ENCODE peak calls at places on chromosomes 3 and 15, in ten cellular contexts. A is HEK293T, D is hippocampal formation, O is astrocyte of the spinal cord, Z is NB4, U is RWPE1, E is pancreas, J is T follicular helper cell, H is breast epithelium, C is GM06990. T is an unnamed sample.

GRCh38 chr15:37933685-37934084 is 755 bp upstream of the TMCO5A start:
- DNase-seq in O (peak), J (no peak), H (no peak), C (no peak), U (no peak), Z (no peak), A (no peak), E (no peak), D (no peak), T (no peak)

GRCh38 chr15:50256188-50257041 is 9.1 kb downstream of the HDC start:
- DNase-seq in H (no peak), A (no peak), U (no peak), D (no peak), E (no peak), Z (peak), O (peak), J (no peak), C (no peak), T (no peak)

GRCh38 chr15:40853241-40853890 is 9.5 kb downstream of the SPINT1 start:
- DNase-seq in E (no peak), C (no peak), D (no peak), J (no peak), H (no peak), O (no peak), Z (no peak), A (no peak), U (no peak), T (no peak)

GRCh38 chr3:175094344-175094743 is 235.2 kb downstream of the NAALADL2 start:
- DNase-seq in D (no peak), U (no peak), Z (no peak), J (no peak), A (no peak), E (no peak), H (no peak), C (no peak), O (no peak), T (no peak)

GRCh38 chr15:82933576-82933975 is 18.9 kb downstream of the HOMER2 start:
- DNase-seq in D (no peak), C (no peak), O (no peak), E (no peak), U (no peak), H (no peak), A (no peak), Z (no peak), J (no peak), T (no peak)

GRCh38 chr3:188349276-188349962 is 195.5 kb downstream of the LPP start:
- DNase-seq in D (no peak), Z (peak), A (no peak), O (no peak), C (no peak), H (no peak), J (no peak), E (no peak), U (no peak), T (no peak)

GRCh38 chr3:35723480-35724097 is 84.3 kb downstream of the ARPP21 start:
- DNase-seq in J (no peak), O (no peak), H (no peak), Z (no peak), E (no peak), A (no peak), C (no peak), U (no peak), D (no peak), T (no peak)

GRCh38 chr15:63156708-63157065 is 590 bp downstream of the RPS27L start:
- DNase-seq in O (peak), D (no peak), H (no peak), J (no peak), E (no peak), Z (peak), C (no peak), U (peak), A (peak), T (no peak)

GRCh38 chr15:35980719-35981118 is 434.8 kb upstream of the DPH6 start:
- DNase-seq in D (no peak), A (no peak), U (no peak), C (no peak), H (no peak), J (no peak), O (peak), E (no peak), Z (no peak), T (no peak)

GRCh38 chr3:59327324-59327939 is 277.6 kb upstream of the CFAP20DC start:
- DNase-seq in H (no peak), D (no peak), E (no peak), O (peak), A (no peak), Z (no peak), J (no peak), C (no peak), U (peak), T (no peak)

GRCh38 chr3:120477826-120478225 is 27.0 kb upstream of the FSTL1 start:
- DNase-seq in D (no peak), A (no peak), C (no peak), J (no peak), H (no peak), O (no peak), E (no peak), Z (no peak), U (no peak), T (no peak)

GRCh38 chr3:55624238-55624637 is 137.1 kb upstream of the WNT5A start:
- DNase-seq in J (no peak), O (peak), A (no peak), D (no peak), Z (peak), H (no peak), C (no peak), U (peak), E (no peak), T (no peak)

GRCh38 chr3:66227917-66228316 is 7.1 kb downstream of the SLC25A26 start:
- DNase-seq in D (no peak), C (no peak), U (no peak), A (no peak), O (no peak), E (no peak), H (no peak), J (no peak), Z (no peak), T (no peak)

GRCh38 chr3:160545481-160545880 is 19.9 kb downstream of the KPNA4 start:
- DNase-seq in D (no peak), Z (no peak), O (no peak), U (no peak), H (no peak), C (no peak), E (no peak), A (no peak), J (no peak), T (no peak)

GRCh38 chr15:96367436-96368200 is 37.1 kb downstream of the NR2F2 start:
- DNase-seq in A (no peak), J (no peak), H (no peak), E (no peak), O (no peak), U (no peak), C (no peak), D (no peak), Z (no peak), T (no peak)

GRCh38 chr3:127614928-127615592 is 13.9 kb upstream of the PODXL2 start:
- DNase-seq in J (no peak), O (no peak), H (no peak), E (no peak), A (no peak), Z (no peak), C (no peak), U (no peak), D (no peak), T (no peak)

GRCh38 chr3:47022540-47023161 is 43.2 kb downstream of the NBEAL2 start:
- DNase-seq in C (no peak), Z (no peak), O (no peak), U (no peak), H (no peak), D (no peak), A (no peak), E (peak), J (no peak), T (no peak)

GRCh38 chr15:57306944-57307411 is 69.3 kb upstream of the CGNL1 start:
- DNase-seq in Z (no peak), O (no peak), C (no peak), U (peak), E (no peak), D (no peak), A (peak), H (no peak), J (no peak), T (no peak)

GRCh38 chr3:64675848-64676247 is 12.0 kb downstream of the ADAMTS9 start:
- DNase-seq in H (no peak), J (no peak), A (no peak), E (no peak), U (no peak), D (no peak), C (no peak), Z (no peak), O (no peak), T (no peak)

GRCh38 chr15:101305820-101306255 is 10.8 kb upstream of the SNRPA1 start:
- DNase-seq in Z (no peak), O (no peak), U (no peak), E (no peak), C (no peak), J (no peak), D (no peak), H (no peak), A (no peak), T (no peak)

GRCh38 chr3:101848754-101849713 is at the start of gene NFKBIZ:
- DNase-seq in A (peak), Z (peak), H (peak), U (peak), C (peak), E (peak), D (peak), O (peak), J (peak), T (peak)

GRCh38 chr3:56453027-56453426 is 15.2 kb downstream of the ERC2 start:
- DNase-seq in C (no peak), J (no peak), Z (no peak), U (no peak), E (no peak), A (no peak), D (no peak), O (no peak), H (no peak), T (no peak)

GRCh38 chr15:85047271-85047948 is 65.8 kb downstream of the PDE8A start:
- DNase-seq in E (no peak), O (peak), Z (peak), A (no peak), H (no peak), D (peak), C (no peak), J (no peak), U (peak), T (no peak)

GRCh38 chr3:45545476-45545875 is 49.1 kb upstream of the LIMD1 start:
- DNase-seq in O (no peak), D (peak), J (no peak), H (no peak), Z (peak), C (no peak), E (no peak), A (no peak), U (no peak), T (no peak)

GRCh38 chr15:63473999-63474809 is 30.2 kb upstream of the USP3 start:
- DNase-seq in O (peak), A (no peak), U (no peak), Z (no peak), H (no peak), J (peak), D (no peak), C (peak), E (peak), T (no peak)

T was measured in Right ventricle myocardium inferior.